ENCODE peak calls at places on chromosomes 1 and 21, in five cellular contexts. One of them, this sample, is unnamed.

GRCh38 chr1:147243228-147243685 is 773 bp downstream of the CHD1L start:
- DNase-seq in neural progenitor cell: peak; percentile 68
- DNase-seq in heart right ventricle: peak; percentile 37
- DNase-seq in adipocyte: no peak
- DNase-seq in CD8-positive, alpha-beta T cell: no peak
- DNase-seq in this sample: peak; percentile 42

GRCh38 chr1:214520544-214521165 is 30.7 kb downstream of the PTPN14 start:
- DNase-seq in neural progenitor cell: no peak
- DNase-seq in heart right ventricle: no peak
- DNase-seq in adipocyte: no peak
- DNase-seq in CD8-positive, alpha-beta T cell: no peak
- DNase-seq in this sample: no peak

GRCh38 chr1:75632350-75632949 is 21.5 kb upstream of the SLC44A5 start:
- DNase-seq in neural progenitor cell: peak; percentile 60
- DNase-seq in heart right ventricle: no peak
- DNase-seq in adipocyte: peak; percentile 75
- DNase-seq in CD8-positive, alpha-beta T cell: no peak
- DNase-seq in this sample: peak; percentile 56

GRCh38 chr1:203996126-203996525 is 76.8 kb upstream of the SOX13 start:
- DNase-seq in neural progenitor cell: peak; percentile 83
- DNase-seq in heart right ventricle: no peak
- DNase-seq in adipocyte: peak; percentile 19
- DNase-seq in CD8-positive, alpha-beta T cell: no peak
- DNase-seq in this sample: peak; percentile 68

GRCh38 chr1:230836801-230837200 is 31.5 kb downstream of the C1orf198 start:
- DNase-seq in neural progenitor cell: peak; percentile 54
- DNase-seq in heart right ventricle: no peak
- DNase-seq in adipocyte: no peak
- DNase-seq in CD8-positive, alpha-beta T cell: no peak
- DNase-seq in this sample: no peak

GRCh38 chr1:247452447-247453039 is 5.4 kb downstream of the OR2B11 start:
- DNase-seq in neural progenitor cell: peak; percentile 13
- DNase-seq in heart right ventricle: no peak
- DNase-seq in adipocyte: no peak
- DNase-seq in CD8-positive, alpha-beta T cell: no peak
- DNase-seq in this sample: no peak

GRCh38 chr1:78303620-78304019 is 187.2 kb upstream of the PTGFR start:
- DNase-seq in neural progenitor cell: no peak
- DNase-seq in heart right ventricle: peak; percentile 11
- DNase-seq in adipocyte: peak; percentile 87
- DNase-seq in CD8-positive, alpha-beta T cell: no peak
- DNase-seq in this sample: no peak

GRCh38 chr1:50976890-50977574 is 7.0 kb downstream of the CDKN2C start:
- DNase-seq in neural progenitor cell: peak; percentile 48
- DNase-seq in heart right ventricle: no peak
- DNase-seq in adipocyte: peak; percentile 78
- DNase-seq in CD8-positive, alpha-beta T cell: no peak
- DNase-seq in this sample: no peak

GRCh38 chr21:36460866-36461265 is 19.1 kb downstream of the CLDN14 start:
- DNase-seq in neural progenitor cell: no peak
- DNase-seq in heart right ventricle: no peak
- DNase-seq in adipocyte: no peak
- DNase-seq in CD8-positive, alpha-beta T cell: no peak
- DNase-seq in this sample: no peak

GRCh38 chr1:170048515-170048914 is 26.0 kb downstream of the KIFAP3 start:
- DNase-seq in neural progenitor cell: no peak
- DNase-seq in heart right ventricle: no peak
- DNase-seq in adipocyte: no peak
- DNase-seq in CD8-positive, alpha-beta T cell: no peak
- DNase-seq in this sample: no peak

DNA sequence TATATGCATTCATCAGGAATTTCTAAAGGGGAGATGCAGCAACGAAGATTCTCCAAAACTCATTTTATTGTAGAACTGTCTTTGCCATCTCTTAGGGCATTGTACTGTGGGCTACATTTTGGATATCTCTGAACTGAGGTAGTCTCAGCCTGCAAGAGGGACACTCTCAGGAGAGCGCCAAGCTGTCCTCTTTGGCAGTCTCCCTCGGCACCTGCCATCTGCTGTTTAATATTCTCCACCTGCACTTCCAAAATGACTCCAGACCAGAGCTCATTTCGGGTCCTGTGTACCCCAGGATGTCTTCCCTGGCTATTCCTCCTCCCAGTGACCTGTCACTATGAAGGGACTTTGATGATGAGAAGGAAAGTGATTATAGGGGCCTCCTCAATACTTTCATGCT is 356.3 kb upstream of the C1orf174 start:
- DNase-seq in neural progenitor cell: no peak
- DNase-seq in heart right ventricle: no peak
- DNase-seq in adipocyte: no peak
- DNase-seq in CD8-positive, alpha-beta T cell: no peak
- DNase-seq in this sample: no peak
- H3K9me3 ChIP-seq in neural progenitor cell: peaks cover 6% of the 10 kb centered on the region
- H3K9me3 ChIP-seq in heart right ventricle: no peaks in the 10 kb centered on the region
- H3K9me3 ChIP-seq in adipocyte: peaks cover 17% of the 10 kb centered on the region
- H3K9me3 ChIP-seq in CD8-positive, alpha-beta T cell: no peaks in the 10 kb centered on the region
- H3K9me3 ChIP-seq in this sample: peaks cover 39% of the 10 kb centered on the region

GRCh38 chr1:64686828-64687724 is 57.8 kb upstream of the RAVER2 start:
- DNase-seq in neural progenitor cell: peak; percentile 52
- DNase-seq in heart right ventricle: no peak
- DNase-seq in adipocyte: peak; percentile 81
- DNase-seq in CD8-positive, alpha-beta T cell: no peak
- DNase-seq in this sample: peak; percentile 60

GRCh38 chr1:64685247-64685646 is 59.6 kb upstream of the RAVER2 start:
- DNase-seq in neural progenitor cell: no peak
- DNase-seq in heart right ventricle: no peak
- DNase-seq in adipocyte: no peak
- DNase-seq in CD8-positive, alpha-beta T cell: no peak
- DNase-seq in this sample: no peak

GRCh38 chr1:64691631-64692030 is 53.2 kb upstream of the RAVER2 start:
- DNase-seq in neural progenitor cell: no peak
- DNase-seq in heart right ventricle: no peak
- DNase-seq in adipocyte: peak; percentile 18
- DNase-seq in CD8-positive, alpha-beta T cell: no peak
- DNase-seq in this sample: no peak

GRCh38 chr1:64685942-64686341 is 58.9 kb upstream of the RAVER2 start:
- DNase-seq in neural progenitor cell: no peak
- DNase-seq in heart right ventricle: no peak
- DNase-seq in adipocyte: no peak
- DNase-seq in CD8-positive, alpha-beta T cell: no peak
- DNase-seq in this sample: no peak

DNA sequence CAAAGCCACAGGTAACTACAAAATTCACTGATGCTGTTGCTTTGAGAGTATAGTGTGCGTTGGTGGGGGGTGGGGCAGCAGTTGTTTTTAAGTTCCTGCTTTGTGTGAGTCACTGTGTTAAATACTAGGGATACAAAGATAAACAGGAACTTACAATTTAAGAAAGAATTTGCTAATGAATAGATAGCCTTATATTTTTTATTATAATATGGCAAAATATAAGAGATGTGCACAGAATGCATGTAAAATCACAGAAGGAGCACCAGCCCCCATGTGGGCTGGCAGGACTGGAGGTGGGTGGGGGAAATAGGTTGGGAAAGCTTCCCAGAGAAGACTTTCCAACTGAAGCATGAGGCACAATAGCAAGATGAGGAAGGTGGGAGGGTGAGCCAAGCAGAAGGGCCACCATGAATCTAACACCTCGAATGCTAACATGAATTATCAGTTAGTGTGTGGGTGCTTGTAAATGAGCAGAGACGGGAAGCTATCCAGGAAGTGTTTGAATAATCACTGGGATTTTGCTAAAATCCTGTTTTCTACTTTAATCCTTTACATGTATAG is 57.1 kb upstream of the RAVER2 start:
- DNase-seq in neural progenitor cell: no peak
- DNase-seq in heart right ventricle: no peak
- DNase-seq in adipocyte: no peak
- DNase-seq in CD8-positive, alpha-beta T cell: no peak
- DNase-seq in this sample: no peak
- H3K36me3 ChIP-seq in neural progenitor cell: peaks cover 12% of the 10 kb centered on the region
- H3K36me3 ChIP-seq in heart right ventricle: no peaks in the 10 kb centered on the region
- H3K36me3 ChIP-seq in adipocyte: peaks cover 15% of the 10 kb centered on the region
- H3K36me3 ChIP-seq in CD8-positive, alpha-beta T cell: no peaks in the 10 kb centered on the region
- H3K36me3 ChIP-seq in this sample: peaks cover 76% of the 10 kb centered on the region

GRCh38 chr21:34991366-34991967 is 57.6 kb downstream of the RUNX1 start:
- DNase-seq in neural progenitor cell: no peak
- DNase-seq in heart right ventricle: no peak
- DNase-seq in adipocyte: no peak
- DNase-seq in CD8-positive, alpha-beta T cell: no peak
- DNase-seq in this sample: no peak
- H3K4me1 ChIP-seq in neural progenitor cell: peaks cover 5% of the 10 kb centered on the region
- H3K4me1 ChIP-seq in heart right ventricle: peaks cover 6% of the 10 kb centered on the region
- H3K4me1 ChIP-seq in adipocyte: peaks cover 69% of the 10 kb centered on the region
- H3K4me1 ChIP-seq in CD8-positive, alpha-beta T cell: peaks cover 53% of the 10 kb centered on the region
- H3K4me1 ChIP-seq in this sample: peaks cover 2% of the 10 kb centered on the region

GRCh38 chr1:66384258-66384657 is 149.7 kb upstream of the SGIP1 start:
- DNase-seq in neural progenitor cell: no peak
- DNase-seq in heart right ventricle: no peak
- DNase-seq in adipocyte: no peak
- DNase-seq in CD8-positive, alpha-beta T cell: no peak
- DNase-seq in this sample: no peak
- H3K9me3 ChIP-seq in neural progenitor cell: peaks cover 5% of the 10 kb centered on the region
- H3K9me3 ChIP-seq in heart right ventricle: no peaks in the 10 kb centered on the region
- H3K9me3 ChIP-seq in adipocyte: peaks cover 12% of the 10 kb centered on the region
- H3K9me3 ChIP-seq in CD8-positive, alpha-beta T cell: peaks cover 3% of the 10 kb centered on the region
- H3K9me3 ChIP-seq in this sample: peaks cover 30% of the 10 kb centered on the region

GRCh38 chr1:221704291-221704690 is 37.6 kb downstream of the DUSP10 start:
- DNase-seq in neural progenitor cell: no peak
- DNase-seq in heart right ventricle: no peak
- DNase-seq in adipocyte: peak; percentile 75
- DNase-seq in CD8-positive, alpha-beta T cell: no peak
- DNase-seq in this sample: no peak
- H3K36me3 ChIP-seq in neural progenitor cell: no peaks in the 10 kb centered on the region
- H3K36me3 ChIP-seq in heart right ventricle: no peaks in the 10 kb centered on the region
- H3K36me3 ChIP-seq in adipocyte: peaks cover 69% of the 10 kb centered on the region
- H3K36me3 ChIP-seq in CD8-positive, alpha-beta T cell: peaks cover 6% of the 10 kb centered on the region
- H3K36me3 ChIP-seq in this sample: peaks cover 40% of the 10 kb centered on the region

DNA sequence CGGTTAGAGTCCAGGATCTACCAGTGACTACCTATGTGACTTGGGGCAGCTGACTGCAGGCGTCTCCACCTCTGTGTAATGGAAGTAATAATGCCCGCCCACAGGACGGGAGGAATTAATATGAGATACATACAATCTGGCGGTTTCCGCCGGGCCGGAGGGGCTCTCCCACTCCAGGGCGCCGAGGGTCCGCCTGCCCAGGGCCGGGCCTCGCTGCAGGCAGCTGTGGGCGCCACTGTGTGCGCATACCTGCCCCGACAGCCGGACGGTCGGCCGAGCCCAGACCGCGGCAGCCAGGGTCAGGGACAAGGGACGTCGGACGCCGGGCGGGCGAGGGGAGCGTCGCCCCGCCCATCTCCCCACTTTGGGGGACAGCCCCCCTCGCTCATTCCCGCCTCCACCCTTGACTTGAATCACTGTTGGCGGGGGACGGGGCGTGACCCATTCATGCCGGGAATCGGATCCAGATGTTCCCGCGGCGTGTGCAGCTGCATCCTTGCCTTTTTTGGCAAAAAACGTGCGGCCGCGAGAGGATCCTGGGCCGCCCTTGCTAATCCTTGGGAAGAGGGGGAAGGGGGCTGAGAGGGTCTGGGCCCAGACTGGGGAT is 6.1 kb upstream of the SF3A3 start:
- DNase-seq in neural progenitor cell: peak; percentile 72
- DNase-seq in heart right ventricle: peak; percentile 76
- DNase-seq in adipocyte: peak; percentile 93
- DNase-seq in CD8-positive, alpha-beta T cell: no peak
- DNase-seq in this sample: no peak
- H3K4me1 ChIP-seq in neural progenitor cell: peaks cover 14% of the 10 kb centered on the region
- H3K4me1 ChIP-seq in heart right ventricle: peaks cover 59% of the 10 kb centered on the region
- H3K4me1 ChIP-seq in adipocyte: peaks cover 37% of the 10 kb centered on the region
- H3K4me1 ChIP-seq in CD8-positive, alpha-beta T cell: peaks cover 28% of the 10 kb centered on the region
- H3K4me1 ChIP-seq in this sample: peaks cover 23% of the 10 kb centered on the region

GRCh38 chr1:224932607-224933249 is 3.3 kb downstream of the DNAH14 start:
- DNase-seq in neural progenitor cell: no peak
- DNase-seq in heart right ventricle: no peak
- DNase-seq in adipocyte: no peak
- DNase-seq in CD8-positive, alpha-beta T cell: no peak
- DNase-seq in this sample: no peak
- H3K9me3 ChIP-seq in neural progenitor cell: peaks cover 43% of the 10 kb centered on the region
- H3K9me3 ChIP-seq in heart right ventricle: no peaks in the 10 kb centered on the region
- H3K9me3 ChIP-seq in adipocyte: peaks cover 51% of the 10 kb centered on the region
- H3K9me3 ChIP-seq in CD8-positive, alpha-beta T cell: peaks cover 7% of the 10 kb centered on the region
- H3K9me3 ChIP-seq in this sample: peaks cover 66% of the 10 kb centered on the region

DNA sequence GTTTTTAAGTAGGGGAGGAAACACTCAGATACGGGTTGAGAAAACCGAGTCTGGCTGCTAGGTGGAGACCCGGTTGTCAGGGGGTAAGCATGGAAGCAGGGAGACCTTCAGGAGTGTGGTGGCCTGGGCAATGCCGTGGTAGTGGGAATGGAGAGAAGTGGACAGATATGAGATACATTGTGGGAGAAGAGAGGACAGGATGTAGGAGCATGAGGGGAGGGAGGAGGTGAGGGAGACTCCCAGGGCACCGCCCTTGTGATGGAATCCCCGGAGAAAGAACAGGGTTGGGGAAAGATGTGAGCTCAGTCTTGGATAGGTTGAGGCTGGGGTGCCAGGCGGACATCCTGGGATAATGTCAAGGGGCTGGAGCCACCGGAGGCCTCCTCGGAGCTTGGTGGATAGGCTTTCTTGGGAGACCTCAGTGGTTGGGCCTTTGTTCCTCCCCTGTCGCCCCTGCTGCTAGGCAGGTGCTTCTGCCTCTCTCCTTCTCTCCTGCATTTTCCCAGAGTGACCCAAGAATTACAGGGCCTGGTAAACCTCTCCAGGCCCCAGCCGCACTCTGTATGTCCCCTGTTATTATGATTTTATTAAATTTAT is 21.3 kb downstream of the ZNF362 start:
- DNase-seq in neural progenitor cell: no peak
- DNase-seq in heart right ventricle: no peak
- DNase-seq in adipocyte: no peak
- DNase-seq in CD8-positive, alpha-beta T cell: no peak
- DNase-seq in this sample: no peak
- H3K36me3 ChIP-seq in neural progenitor cell: peaks cover 8% of the 10 kb centered on the region
- H3K36me3 ChIP-seq in heart right ventricle: no peaks in the 10 kb centered on the region
- H3K36me3 ChIP-seq in adipocyte: peaks cover 55% of the 10 kb centered on the region
- H3K36me3 ChIP-seq in CD8-positive, alpha-beta T cell: peaks cover 18% of the 10 kb centered on the region
- H3K36me3 ChIP-seq in this sample: peaks cover 76% of the 10 kb centered on the region

GRCh38 chr1:8138673-8139072 is 112.6 kb upstream of the ERRFI1 start:
- DNase-seq in neural progenitor cell: no peak
- DNase-seq in heart right ventricle: no peak
- DNase-seq in adipocyte: no peak
- DNase-seq in CD8-positive, alpha-beta T cell: no peak
- DNase-seq in this sample: no peak

GRCh38 chr1:8139941-8140340 is 113.8 kb upstream of the ERRFI1 start:
- DNase-seq in neural progenitor cell: no peak
- DNase-seq in heart right ventricle: no peak
- DNase-seq in adipocyte: no peak
- DNase-seq in CD8-positive, alpha-beta T cell: no peak
- DNase-seq in this sample: no peak

GRCh38 chr1:8136766-8137165 is 110.7 kb upstream of the ERRFI1 start:
- DNase-seq in neural progenitor cell: no peak
- DNase-seq in heart right ventricle: no peak
- DNase-seq in adipocyte: no peak
- DNase-seq in CD8-positive, alpha-beta T cell: no peak
- DNase-seq in this sample: no peak

GRCh38 chr1:8139383-8139782 is 113.3 kb upstream of the ERRFI1 start:
- DNase-seq in neural progenitor cell: no peak
- DNase-seq in heart right ventricle: no peak
- DNase-seq in adipocyte: no peak
- DNase-seq in CD8-positive, alpha-beta T cell: no peak
- DNase-seq in this sample: no peak

GRCh38 chr1:8137406-8138244 is 111.5 kb upstream of the ERRFI1 start:
- DNase-seq in neural progenitor cell: peak; percentile 16
- DNase-seq in heart right ventricle: no peak
- DNase-seq in adipocyte: peak; percentile 96
- DNase-seq in CD8-positive, alpha-beta T cell: no peak
- DNase-seq in this sample: no peak
- H3K4me1 ChIP-seq in neural progenitor cell: no peaks in the 10 kb centered on the region
- H3K4me1 ChIP-seq in heart right ventricle: peaks cover 39% of the 10 kb centered on the region
- H3K4me1 ChIP-seq in adipocyte: peaks cover 54% of the 10 kb centered on the region
- H3K4me1 ChIP-seq in CD8-positive, alpha-beta T cell: no peaks in the 10 kb centered on the region
- H3K4me1 ChIP-seq in this sample: no peaks in the 10 kb centered on the region